ENCODE peak calls at places on chromosome 14, in four cellular contexts. W is neural progenitor cell, L is choroid plexus epithelial cell, N is OCI-LY7. F is an unnamed sample.

GRCh38 chr14:100159107-100159864 is at the start of gene DEGS2:
- DNase-seq in W (peak; percentile 77), L (no peak), N (peak; percentile 84), F (peak; percentile 66)

GRCh38 chr14:95190346-95190840 is 33.1 kb upstream of the DICER1 start:
- DNase-seq in W (no peak), L (no peak), N (no peak), F (no peak)

GRCh38 chr14:56172571-56172971 is 54.4 kb downstream of the PELI2 start:
- DNase-seq in W (no peak), L (peak; percentile 78), N (no peak), F (peak; percentile 61)

GRCh38 chr14:68687746-68688145 is 105.1 kb downstream of the ZFP36L1 start:
- DNase-seq in W (no peak), L (peak; percentile 73), N (no peak), F (no peak)

GRCh38 chr14:55398679-55399078 is 13.0 kb downstream of the ATG14 start:
- DNase-seq in W (no peak), L (peak; percentile 98), N (no peak), F (no peak)

GRCh38 chr14:106459971-106460730 is 933.8 kb downstream of the TMEM121 start:
- DNase-seq in W (no peak), L (no peak), N (peak; percentile 45), F (peak; percentile 28)

GRCh38 chr14:96134508-96134907 is 70.1 kb upstream of the BDKRB2 start:
- DNase-seq in W (no peak), L (no peak), N (no peak), F (no peak)

GRCh38 chr14:99568567-99569560 is 35.1 kb downstream of the CCDC85C start:
- DNase-seq in W (no peak), L (peak; percentile 59), N (no peak), F (peak; percentile 66)

GRCh38 chr14:30995674-30996073 is 29.8 kb upstream of the AP4S1 start:
- DNase-seq in W (no peak), L (no peak), N (no peak), F (peak; percentile 32)

GRCh38 chr14:64715628-64716412 is 11.6 kb downstream of the PLEKHG3 start:
- DNase-seq in W (peak; percentile 65), L (peak; percentile 57), N (no peak), F (no peak)
- H3K4me3 ChIP-seq in W (peak overlapping the region; percentile 39), L (peak overlapping the region; percentile 53), N (no peak overlapping the region), F (no peak overlapping the region)

DNA sequence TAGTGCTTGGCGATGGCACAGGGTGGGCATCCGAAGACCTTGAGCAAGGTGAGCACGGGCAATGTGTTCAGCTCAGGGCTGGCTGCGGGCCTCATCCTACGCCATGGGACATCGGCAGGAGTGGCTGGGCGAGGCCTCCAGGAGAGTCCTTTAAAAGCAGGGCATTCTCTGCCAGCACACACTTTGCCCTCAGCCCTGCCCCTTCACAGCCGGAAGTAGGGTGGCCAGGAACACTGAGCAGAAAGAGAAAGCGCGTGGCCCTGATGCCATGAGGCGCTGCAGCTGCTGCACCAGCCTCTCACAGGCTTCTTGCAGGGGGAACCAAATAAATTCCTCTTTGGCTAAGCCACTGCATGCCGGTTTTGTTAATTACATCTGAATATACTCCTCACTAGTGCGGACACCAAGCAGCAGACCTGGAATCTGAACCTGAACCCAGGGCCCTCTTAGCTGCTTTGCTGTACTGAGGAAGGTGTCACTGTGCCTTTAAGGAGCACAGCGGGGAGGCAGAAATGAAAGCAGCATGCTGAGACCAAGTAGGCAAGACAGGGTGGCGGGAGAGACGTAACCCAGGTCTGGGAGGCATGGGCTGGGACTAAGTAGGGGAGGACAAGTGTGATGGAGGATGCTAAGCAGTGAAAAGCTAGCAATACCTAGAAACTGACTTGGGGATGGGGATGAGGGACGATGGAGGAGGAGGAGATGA is 155.2 kb downstream of the TTC7B start:
- DNase-seq in W (no peak), L (no peak), N (no peak), F (no peak)
- H3K4me3 ChIP-seq in W (no peak overlapping the region), L (no peak overlapping the region), N (no peak overlapping the region), F (no peak overlapping the region)

DNA sequence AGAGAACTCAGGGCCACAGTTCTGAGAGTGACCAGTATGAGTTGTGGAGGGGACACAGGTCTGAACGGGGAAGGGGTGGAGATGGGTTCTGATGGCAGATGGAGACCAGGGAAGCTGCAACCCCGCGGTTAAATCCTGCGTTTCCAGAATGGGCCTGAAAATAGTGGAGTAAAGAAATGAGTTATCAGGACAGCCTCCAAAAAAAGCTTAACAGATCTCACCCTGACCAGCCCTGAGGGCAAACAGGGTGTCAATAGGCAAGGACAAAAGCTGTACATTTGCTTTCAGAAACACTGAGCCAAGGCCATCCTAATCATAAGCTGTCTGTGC is 555 bp upstream of the RTN1 start:
- DNase-seq in W (no peak), L (no peak), N (no peak), F (no peak)
- H3K4me3 ChIP-seq in W (peak overlapping the region; percentile 75), L (peak overlapping the region; percentile 59), N (no peak overlapping the region), F (peak overlapping the region; percentile 30)

GRCh38 chr14:36666416-36667206 is 5.0 kb downstream of the PAX9 start:
- DNase-seq in W (peak; percentile 75), L (no peak), N (no peak), F (no peak)
- H3K4me3 ChIP-seq in W (peak overlapping the region; percentile 42), L (peak overlapping the region; percentile 20), N (no peak overlapping the region), F (no peak overlapping the region)

F was measured in HAP-1.